ENCODE peak calls at places on chromosome 19, in seven cellular contexts. One of them, this sample, is unnamed.

GRCh38 chr19:343451-343931 is 1.1 kb downstream of the MIER2 start:
- DNase-seq in adrenal gland: no peak
- DNase-seq in IMR-90: no peak
- DNase-seq in heart left ventricle: no peak
- DNase-seq in stomach: no peak
- DNase-seq in body of pancreas: no peak
- DNase-seq in breast epithelium: no peak
- DNase-seq in this sample: no peak

GRCh38 chr19:31331536-31331935 is 17.7 kb downstream of the TSHZ3 start:
- DNase-seq in adrenal gland: no peak
- DNase-seq in IMR-90: no peak
- DNase-seq in heart left ventricle: no peak
- DNase-seq in stomach: peak
- DNase-seq in body of pancreas: no peak
- DNase-seq in breast epithelium: no peak
- DNase-seq in this sample: no peak

GRCh38 chr19:47427241-47428176 is 8.2 kb upstream of the MEIS3 start:
- DNase-seq in adrenal gland: peak
- DNase-seq in IMR-90: peak
- DNase-seq in heart left ventricle: peak
- DNase-seq in stomach: peak
- DNase-seq in body of pancreas: peak
- DNase-seq in breast epithelium: peak
- DNase-seq in this sample: no peak

GRCh38 chr19:17332360-17332676 is 2.3 kb downstream of the ANO8 start:
- DNase-seq in adrenal gland: no peak
- DNase-seq in IMR-90: no peak
- DNase-seq in heart left ventricle: no peak
- DNase-seq in stomach: no peak
- DNase-seq in body of pancreas: no peak
- DNase-seq in breast epithelium: no peak
- DNase-seq in this sample: no peak

GRCh38 chr19:52248256-52248655 is 21.1 kb upstream of the ZNF766 start:
- DNase-seq in adrenal gland: peak
- DNase-seq in IMR-90: peak
- DNase-seq in heart left ventricle: peak
- DNase-seq in stomach: peak
- DNase-seq in body of pancreas: peak
- DNase-seq in breast epithelium: no peak
- DNase-seq in this sample: no peak

GRCh38 chr19:29379257-29379986 is 146.4 kb upstream of the VSTM2B start:
- DNase-seq in adrenal gland: no peak
- DNase-seq in IMR-90: no peak
- DNase-seq in heart left ventricle: no peak
- DNase-seq in stomach: peak
- DNase-seq in body of pancreas: no peak
- DNase-seq in breast epithelium: peak
- DNase-seq in this sample: peak

GRCh38 chr19:48966541-48967345 is 1.6 kb downstream of the FTL start:
- DNase-seq in adrenal gland: no peak
- DNase-seq in IMR-90: no peak
- DNase-seq in heart left ventricle: no peak
- DNase-seq in stomach: no peak
- DNase-seq in body of pancreas: no peak
- DNase-seq in breast epithelium: no peak
- DNase-seq in this sample: peak

GRCh38 chr19:46962030-46962570 is 57.5 kb upstream of the NPAS1 start:
- DNase-seq in adrenal gland: no peak
- DNase-seq in IMR-90: peak
- DNase-seq in heart left ventricle: no peak
- DNase-seq in stomach: no peak
- DNase-seq in body of pancreas: no peak
- DNase-seq in breast epithelium: no peak
- DNase-seq in this sample: no peak

GRCh38 chr19:571127-571974 is 1.0 kb upstream of the BSG start:
- DNase-seq in adrenal gland: peak
- DNase-seq in IMR-90: peak
- DNase-seq in heart left ventricle: no peak
- DNase-seq in stomach: peak
- DNase-seq in body of pancreas: peak
- DNase-seq in breast epithelium: peak
- DNase-seq in this sample: peak

GRCh38 chr19:17303167-17303939 is at the start of gene ABHD8:
- DNase-seq in adrenal gland: peak
- DNase-seq in IMR-90: peak
- DNase-seq in heart left ventricle: peak
- DNase-seq in stomach: peak
- DNase-seq in body of pancreas: peak
- DNase-seq in breast epithelium: peak
- DNase-seq in this sample: peak

GRCh38 chr19:32287811-32288227 is 57.6 kb upstream of the ZNF507 start:
- DNase-seq in adrenal gland: peak
- DNase-seq in IMR-90: peak
- DNase-seq in heart left ventricle: peak
- DNase-seq in stomach: peak
- DNase-seq in body of pancreas: peak
- DNase-seq in breast epithelium: peak
- DNase-seq in this sample: no peak

GRCh38 chr19:52221831-52222375 is 32.1 kb downstream of the PPP2R1A start:
- DNase-seq in adrenal gland: peak
- DNase-seq in IMR-90: peak
- DNase-seq in heart left ventricle: no peak
- DNase-seq in stomach: no peak
- DNase-seq in body of pancreas: no peak
- DNase-seq in breast epithelium: no peak
- DNase-seq in this sample: no peak

GRCh38 chr19:48292798-48293197 is 22.9 kb downstream of the ZNF114 start:
- DNase-seq in adrenal gland: no peak
- DNase-seq in IMR-90: peak
- DNase-seq in heart left ventricle: no peak
- DNase-seq in stomach: no peak
- DNase-seq in body of pancreas: no peak
- DNase-seq in breast epithelium: no peak
- DNase-seq in this sample: no peak

GRCh38 chr19:51733742-51734522 is 10.1 kb upstream of the HAS1 start:
- DNase-seq in adrenal gland: no peak
- DNase-seq in IMR-90: no peak
- DNase-seq in heart left ventricle: no peak
- DNase-seq in stomach: no peak
- DNase-seq in body of pancreas: no peak
- DNase-seq in breast epithelium: no peak
- DNase-seq in this sample: no peak

GRCh38 chr19:46574533-46574932 is 26.6 kb upstream of the CALM3 start:
- DNase-seq in adrenal gland: no peak
- DNase-seq in IMR-90: no peak
- DNase-seq in heart left ventricle: no peak
- DNase-seq in stomach: no peak
- DNase-seq in body of pancreas: no peak
- DNase-seq in breast epithelium: no peak
- DNase-seq in this sample: no peak

GRCh38 chr19:4061683-4062575 is 4.8 kb downstream of the ZBTB7A start:
- DNase-seq in adrenal gland: no peak
- DNase-seq in IMR-90: no peak
- DNase-seq in heart left ventricle: no peak
- DNase-seq in stomach: peak
- DNase-seq in body of pancreas: peak
- DNase-seq in breast epithelium: peak
- DNase-seq in this sample: peak

GRCh38 chr19:610071-610800 is 20.6 kb downstream of the HCN2 start:
- DNase-seq in adrenal gland: peak
- DNase-seq in IMR-90: no peak
- DNase-seq in heart left ventricle: no peak
- DNase-seq in stomach: peak
- DNase-seq in body of pancreas: no peak
- DNase-seq in breast epithelium: no peak
- DNase-seq in this sample: peak

GRCh38 chr19:39138221-39139211 is 12.9 kb downstream of the PAK4 start:
- DNase-seq in adrenal gland: peak
- DNase-seq in IMR-90: no peak
- DNase-seq in heart left ventricle: no peak
- DNase-seq in stomach: no peak
- DNase-seq in body of pancreas: peak
- DNase-seq in breast epithelium: no peak
- DNase-seq in this sample: no peak

GRCh38 chr19:49327878-49328544 is 3.0 kb upstream of the SLC6A16 start:
- DNase-seq in adrenal gland: no peak
- DNase-seq in IMR-90: peak
- DNase-seq in heart left ventricle: no peak
- DNase-seq in stomach: no peak
- DNase-seq in body of pancreas: no peak
- DNase-seq in breast epithelium: no peak
- DNase-seq in this sample: no peak

GRCh38 chr19:29119582-29119981 is 93.4 kb downstream of the UQCRFS1 start:
- DNase-seq in adrenal gland: peak
- DNase-seq in IMR-90: no peak
- DNase-seq in heart left ventricle: no peak
- DNase-seq in stomach: no peak
- DNase-seq in body of pancreas: no peak
- DNase-seq in breast epithelium: no peak
- DNase-seq in this sample: no peak

GRCh38 chr19:36115453-36116343 is at the start of gene TBCB:
- DNase-seq in adrenal gland: peak
- DNase-seq in IMR-90: peak
- DNase-seq in heart left ventricle: peak
- DNase-seq in stomach: peak
- DNase-seq in body of pancreas: no peak
- DNase-seq in breast epithelium: no peak
- DNase-seq in this sample: peak

GRCh38 chr19:22622901-22623840 is 11.0 kb upstream of the ZNF492 start:
- DNase-seq in adrenal gland: no peak
- DNase-seq in IMR-90: no peak
- DNase-seq in heart left ventricle: no peak
- DNase-seq in stomach: no peak
- DNase-seq in body of pancreas: peak
- DNase-seq in breast epithelium: peak
- DNase-seq in this sample: peak

GRCh38 chr19:46480409-46480808 is 9.0 kb upstream of the PNMA8A start:
- DNase-seq in adrenal gland: no peak
- DNase-seq in IMR-90: peak
- DNase-seq in heart left ventricle: peak
- DNase-seq in stomach: no peak
- DNase-seq in body of pancreas: no peak
- DNase-seq in breast epithelium: no peak
- DNase-seq in this sample: no peak

GRCh38 chr19:4952945-4953344 is 16.0 kb upstream of the KDM4B start:
- DNase-seq in adrenal gland: no peak
- DNase-seq in IMR-90: no peak
- DNase-seq in heart left ventricle: no peak
- DNase-seq in stomach: no peak
- DNase-seq in body of pancreas: no peak
- DNase-seq in breast epithelium: no peak
- DNase-seq in this sample: no peak

GRCh38 chr19:1302534-1303239 is 17.0 kb downstream of the EFNA2 start:
- DNase-seq in adrenal gland: no peak
- DNase-seq in IMR-90: no peak
- DNase-seq in heart left ventricle: no peak
- DNase-seq in stomach: no peak
- DNase-seq in body of pancreas: no peak
- DNase-seq in breast epithelium: no peak
- DNase-seq in this sample: peak

GRCh38 chr19:40600086-40600917 is 867 bp upstream of the LTBP4 start:
- DNase-seq in adrenal gland: no peak
- DNase-seq in IMR-90: no peak
- DNase-seq in heart left ventricle: peak
- DNase-seq in stomach: no peak
- DNase-seq in body of pancreas: no peak
- DNase-seq in breast epithelium: no peak
- DNase-seq in this sample: peak
- H3K27ac ChIP-seq in adrenal gland: peak
- H3K27ac ChIP-seq in IMR-90: no peak
- H3K27ac ChIP-seq in heart left ventricle: peak
- H3K27ac ChIP-seq in stomach: peak
- H3K27ac ChIP-seq in body of pancreas: no peak
- H3K27ac ChIP-seq in breast epithelium: peak
- H3K27ac ChIP-seq in this sample: peak

GRCh38 chr19:56477429-56478338 is 539 bp upstream of the ZNF667 start:
- DNase-seq in adrenal gland: peak
- DNase-seq in IMR-90: peak
- DNase-seq in heart left ventricle: peak
- DNase-seq in stomach: peak
- DNase-seq in body of pancreas: peak
- DNase-seq in breast epithelium: peak
- DNase-seq in this sample: peak
- TF ChIP-seq POLR2A in adrenal gland: peak
- TF ChIP-seq POLR2A in IMR-90: peak
- TF ChIP-seq POLR2A in heart left ventricle: peak
- TF ChIP-seq POLR2A in stomach: no peak
- TF ChIP-seq POLR2A in body of pancreas: peak
- TF ChIP-seq POLR2A in breast epithelium: no peak
- TF ChIP-seq POLR2A in this sample: peak

GRCh38 chr19:41018736-41019290 is 27.7 kb downstream of the CYP2B6 start:
- DNase-seq in adrenal gland: no peak
- DNase-seq in IMR-90: no peak
- DNase-seq in heart left ventricle: no peak
- DNase-seq in stomach: no peak
- DNase-seq in body of pancreas: no peak
- DNase-seq in breast epithelium: no peak
- DNase-seq in this sample: no peak

GRCh38 chr19:41023193-41023592 is 32.1 kb downstream of the CYP2B6 start:
- DNase-seq in adrenal gland: no peak
- DNase-seq in IMR-90: no peak
- DNase-seq in heart left ventricle: no peak
- DNase-seq in stomach: no peak
- DNase-seq in body of pancreas: no peak
- DNase-seq in breast epithelium: no peak
- DNase-seq in this sample: no peak

GRCh38 chr19:41014643-41015042 is 23.6 kb downstream of the CYP2B6 start:
- DNase-seq in adrenal gland: no peak
- DNase-seq in IMR-90: no peak
- DNase-seq in heart left ventricle: no peak
- DNase-seq in stomach: no peak
- DNase-seq in body of pancreas: no peak
- DNase-seq in breast epithelium: no peak
- DNase-seq in this sample: no peak

GRCh38 chr19:41016488-41017071 is 25.5 kb downstream of the CYP2B6 start:
- DNase-seq in adrenal gland: no peak
- DNase-seq in IMR-90: no peak
- DNase-seq in heart left ventricle: no peak
- DNase-seq in stomach: no peak
- DNase-seq in body of pancreas: no peak
- DNase-seq in breast epithelium: no peak
- DNase-seq in this sample: no peak

GRCh38 chr19:41019346-41019745 is 28.3 kb downstream of the CYP2B6 start:
- DNase-seq in adrenal gland: no peak
- DNase-seq in IMR-90: no peak
- DNase-seq in heart left ventricle: no peak
- DNase-seq in stomach: no peak
- DNase-seq in body of pancreas: no peak
- DNase-seq in breast epithelium: no peak
- DNase-seq in this sample: no peak
- H3K27ac ChIP-seq in adrenal gland: no peak
- H3K27ac ChIP-seq in IMR-90: no peak
- H3K27ac ChIP-seq in heart left ventricle: no peak
- H3K27ac ChIP-seq in stomach: no peak
- H3K27ac ChIP-seq in body of pancreas: no peak
- H3K27ac ChIP-seq in breast epithelium: no peak
- H3K27ac ChIP-seq in this sample: no peak

DNA sequence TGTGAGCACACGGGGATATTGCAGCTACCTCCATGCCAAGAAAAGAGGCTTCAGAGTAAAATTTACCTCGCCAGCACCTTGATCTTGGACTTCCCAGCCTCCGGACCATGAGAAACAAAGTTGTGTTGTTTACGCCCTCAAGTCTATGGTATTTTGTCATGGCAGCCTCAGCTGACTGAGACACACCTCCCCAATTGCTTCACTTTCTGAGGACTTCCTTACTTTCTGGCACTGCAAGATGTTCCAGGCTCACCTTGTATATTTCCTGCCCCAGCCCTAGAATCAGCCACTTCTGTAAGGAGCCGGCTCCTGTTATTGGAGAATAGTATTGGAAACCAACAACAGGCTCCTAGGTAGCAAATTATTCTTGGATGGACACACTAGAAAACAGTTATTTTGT is 6.6 kb upstream of the CEBPG start:
- DNase-seq in adrenal gland: no peak
- DNase-seq in IMR-90: no peak
- DNase-seq in heart left ventricle: no peak
- DNase-seq in stomach: no peak
- DNase-seq in body of pancreas: no peak
- DNase-seq in breast epithelium: no peak
- DNase-seq in this sample: no peak
- TF ChIP-seq POLR2A in adrenal gland: no peak
- TF ChIP-seq POLR2A in IMR-90: no peak
- TF ChIP-seq POLR2A in heart left ventricle: no peak
- TF ChIP-seq POLR2A in stomach: no peak
- TF ChIP-seq POLR2A in body of pancreas: no peak
- TF ChIP-seq POLR2A in breast epithelium: no peak
- TF ChIP-seq POLR2A in this sample: no peak